ENCODE peak calls at places on chromosomes 2 and 18, in eight cellular contexts. G, R, O, P, Y, Z, D and J are unnamed samples.

GRCh38 chr2:45242161-45242741 is 233.0 kb upstream of the SIX2 start:
- DNase-seq in G (no peak), R (peak; percentile 32), O (no peak), P (no peak), Y (peak; percentile 25), Z (peak; percentile 58), D (no peak), J (no peak)

GRCh38 chr2:39642054-39642742 is 23.5 kb upstream of the TMEM178A start:
- DNase-seq in G (no peak), R (peak; percentile 64), O (peak; percentile 68), P (no peak), Y (peak; percentile 90), Z (peak; percentile 77), D (peak; percentile 5), J (peak; percentile 86)

GRCh38 chr2:107588960-107589542 is 237.6 kb upstream of the RGPD4 start:
- DNase-seq in G (no peak), R (peak; percentile 46), O (peak; percentile 4), P (no peak), Y (no peak), Z (peak; percentile 53), D (no peak), J (peak; percentile 28)

GRCh38 chr2:100193334-100193733 is 50.9 kb upstream of the AFF3 start:
- DNase-seq in G (no peak), R (no peak), O (no peak), P (no peak), Y (no peak), Z (no peak), D (no peak), J (no peak)

GRCh38 chr2:189116984-189117383 is 62.6 kb downstream of the COL5A2 start:
- DNase-seq in G (no peak), R (no peak), O (peak; percentile 54), P (no peak), Y (no peak), Z (peak; percentile 59), D (no peak), J (no peak)

GRCh38 chr2:135337066-135337465 is 194.0 kb downstream of the ZRANB3 start:
- DNase-seq in G (no peak), R (no peak), O (peak; percentile 11), P (peak; percentile 1), Y (no peak), Z (peak; percentile 7), D (no peak), J (no peak)

GRCh38 chr18:62144338-62144737 is 42.5 kb downstream of the PIGN start:
- DNase-seq in G (no peak), R (no peak), O (no peak), P (no peak), Y (no peak), Z (no peak), D (no peak), J (no peak)

GRCh38 chr2:72785517-72785916 is 40.3 kb downstream of the EXOC6B start:
- DNase-seq in G (no peak), R (no peak), O (no peak), P (no peak), Y (no peak), Z (no peak), D (no peak), J (no peak)

GRCh38 chr18:78986018-78986481 is 6.4 kb downstream of the SALL3 start:
- DNase-seq in G (no peak), R (peak; percentile 16), O (no peak), P (peak; percentile 50), Y (no peak), Z (peak; percentile 31), D (no peak), J (peak; percentile 9)

GRCh38 chr18:48838166-48838775 is 112.5 kb downstream of the SMAD7 start:
- DNase-seq in G (no peak), R (no peak), O (no peak), P (no peak), Y (no peak), Z (no peak), D (no peak), J (no peak)

GRCh38 chr18:43571078-43571689 is 293.9 kb upstream of the SYT4 start:
- DNase-seq in G (no peak), R (peak; percentile 65), O (peak; percentile 37), P (peak; percentile 68), Y (peak; percentile 9), Z (peak; percentile 49), D (no peak), J (peak; percentile 71)

GRCh38 chr2:69162121-69162520 is 149.1 kb downstream of the ANTXR1 start:
- DNase-seq in G (no peak), R (no peak), O (no peak), P (no peak), Y (no peak), Z (no peak), D (no peak), J (no peak)